ENCODE peak calls at places on chromosomes 5 and 9, in seven cellular contexts. K, I, E, A, G, R and Z are unnamed samples.

GRCh38 chr9:35856206-35856605 is 14.0 kb downstream of the OR13J1 start:
- DNase-seq in K (no peak), A (no peak), G (no peak), I (no peak), R (no peak), E (no peak), Z (no peak)

GRCh38 chr5:38208782-38209378 is 49.5 kb upstream of the EGFLAM start:
- DNase-seq in E (no peak), R (peak), I (peak), A (peak), G (peak), K (peak), Z (no peak)

GRCh38 chr9:16320338-16320902 is 550.0 kb downstream of the BNC2 start:
- DNase-seq in A (no peak), E (peak), R (no peak), G (no peak), K (no peak), I (no peak), Z (no peak)

GRCh38 chr5:89421035-89421434 is 538.1 kb upstream of the MEF2C start:
- DNase-seq in E (no peak), R (no peak), G (peak), K (peak), A (no peak), I (no peak), Z (peak)

GRCh38 chr9:85741875-85742629 is at the start of gene AGTPBP1:
- DNase-seq in I (peak), G (peak), K (peak), E (peak), R (peak), A (peak), Z (peak)

GRCh38 chr5:103235891-103236290 is 22.7 kb upstream of the MACIR start:
- DNase-seq in R (no peak), A (no peak), G (no peak), I (no peak), E (no peak), K (no peak), Z (no peak)

GRCh38 chr9:128245293-128246151 is 30.3 kb downstream of the GOLGA2 start:
- DNase-seq in E (no peak), I (peak), A (peak), G (peak), K (peak), R (no peak), Z (peak)

GRCh38 chr5:7881816-7882215 is 12.9 kb downstream of the MTRR start:
- DNase-seq in G (no peak), E (no peak), R (no peak), A (no peak), I (no peak), K (no peak), Z (no peak)

GRCh38 chr9:131744171-131744714 is 4.4 kb upstream of the RAPGEF1 start:
- DNase-seq in K (no peak), G (peak), I (peak), R (peak), A (no peak), E (no peak), Z (no peak)

GRCh38 chr9:133842174-133842573 is 104.0 kb upstream of the SARDH start:
- DNase-seq in I (no peak), G (no peak), A (no peak), R (no peak), K (no peak), E (no peak), Z (no peak)

GRCh38 chr5:78387468-78388153 is 27.2 kb downstream of the SCAMP1 start:
- DNase-seq in I (no peak), R (no peak), K (no peak), E (no peak), A (no peak), G (no peak), Z (no peak)

DNA sequence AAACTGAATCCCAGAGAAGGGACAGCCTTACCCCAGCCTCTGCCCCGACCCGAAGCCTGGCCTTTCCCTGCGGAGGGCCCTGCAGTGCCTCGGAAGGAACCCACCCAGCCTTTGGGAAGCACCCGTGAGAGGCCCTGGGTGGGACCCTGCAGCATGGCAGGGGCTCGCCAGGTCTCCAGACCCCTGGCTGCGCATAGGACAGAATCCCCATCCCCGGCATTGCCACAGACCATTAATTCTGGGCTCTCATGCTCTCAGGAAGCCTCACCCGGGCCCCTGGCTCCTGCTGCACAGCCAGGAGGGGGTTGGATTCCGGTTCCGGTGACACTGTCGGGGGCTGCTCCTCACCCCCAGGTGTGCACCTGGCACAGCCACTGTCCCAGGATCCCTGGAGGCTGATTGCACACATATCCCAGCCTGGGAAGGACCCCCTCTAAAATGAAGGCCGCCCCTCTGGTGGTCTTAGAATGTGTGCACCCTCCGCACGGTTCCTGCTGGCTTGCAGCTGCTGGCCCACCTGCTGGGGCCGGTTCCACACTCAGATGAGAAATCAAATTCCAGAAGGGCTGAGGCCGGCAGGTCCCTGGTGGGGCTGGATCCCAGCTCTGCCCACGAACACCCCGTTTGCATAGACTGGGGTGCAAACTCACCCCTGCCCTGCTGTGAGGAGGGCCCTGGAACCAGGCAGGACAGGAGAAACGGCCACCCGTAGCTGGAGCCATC is 4.7 kb downstream of the EGFL7 start:
- DNase-seq in R (no peak), E (peak), G (no peak), A (no peak), K (no peak), I (no peak), Z (no peak)
- H3K4me3 ChIP-seq in R (no peak), E (peak), G (peak), A (no peak), K (no peak), I (no peak), Z (no peak)

GRCh38 chr5:112491257-112491656 is 72.2 kb upstream of the EPB41L4A start:
- DNase-seq in G (no peak), E (no peak), A (peak), I (peak), K (no peak), R (no peak), Z (no peak)
- TF ChIP-seq CTCF in G (peak), E (no peak), A (peak), I (peak), K (peak), R (peak), Z (peak)

GRCh38 chr9:27413507-27414214 is 110.4 kb upstream of the IFNK start:
- DNase-seq in G (peak), A (no peak), R (no peak), K (no peak), I (no peak), E (no peak), Z (no peak)

GRCh38 chr9:27414215-27414731 is 109.8 kb upstream of the IFNK start:
- DNase-seq in A (no peak), G (no peak), E (no peak), R (no peak), K (no peak), I (no peak), Z (no peak)

GRCh38 chr9:27412081-27412480 is 112.0 kb upstream of the IFNK start:
- DNase-seq in I (no peak), K (no peak), G (no peak), R (no peak), A (no peak), E (no peak), Z (no peak)

GRCh38 chr9:27408523-27408922 is 111.6 kb upstream of the EQTN start:
- DNase-seq in G (no peak), I (no peak), A (no peak), E (no peak), R (no peak), K (no peak), Z (no peak)

DNA sequence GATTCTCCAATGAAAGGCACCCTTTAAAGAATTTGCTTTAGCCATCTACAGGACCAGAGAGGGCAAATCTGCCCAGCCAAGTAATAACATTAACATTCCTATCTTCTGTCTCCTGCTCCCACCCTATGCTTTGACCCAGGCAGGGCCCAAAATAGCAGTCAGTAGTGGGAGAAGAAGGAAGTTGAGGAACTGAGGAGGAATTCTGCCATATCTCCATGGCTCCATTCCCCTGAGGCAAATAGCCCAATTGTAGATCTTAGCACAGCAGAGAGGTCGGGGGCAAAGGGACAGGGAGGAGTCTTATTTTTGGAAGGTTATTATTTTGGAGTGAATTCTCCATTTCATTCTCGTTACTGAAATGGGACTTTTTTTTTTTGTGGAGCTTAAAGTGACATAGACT is 111.1 kb upstream of the IFNK start:
- DNase-seq in R (no peak), G (no peak), E (no peak), I (no peak), K (no peak), A (no peak), Z (no peak)
- H3K4me3 ChIP-seq in R (no peak), G (no peak), E (no peak), I (no peak), K (no peak), A (no peak), Z (no peak)

DNA sequence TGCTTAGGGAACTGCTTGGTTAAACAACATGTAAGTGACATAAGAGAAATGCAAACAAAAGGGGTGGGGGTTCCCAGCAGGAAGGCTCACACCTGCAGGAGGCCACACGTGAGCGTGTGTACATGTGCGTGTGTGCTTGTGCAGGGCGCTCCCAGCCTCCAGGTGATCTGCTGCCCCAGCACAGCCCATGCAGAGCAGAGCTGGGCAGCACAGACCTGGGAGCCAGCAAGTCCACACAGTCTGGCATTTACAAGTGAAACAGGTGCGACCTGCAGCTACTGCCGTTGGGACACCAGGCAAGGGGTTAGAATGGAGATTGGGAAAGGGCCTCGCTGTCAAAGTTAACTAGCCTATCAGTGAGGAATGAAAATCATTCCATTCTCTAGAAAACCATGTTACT is 41.8 kb downstream of the GRAMD2B start:
- DNase-seq in K (no peak), I (no peak), R (peak), A (no peak), G (no peak), E (peak), Z (no peak)
- TF ChIP-seq CTCF in K (no peak), I (no peak), R (no peak), A (no peak), G (no peak), E (no peak), Z (no peak)

GRCh38 chr9:101487443-101487855 is 46.2 kb upstream of the RNF20 start:
- DNase-seq in E (no peak), A (no peak), R (no peak), I (no peak), G (no peak), K (no peak), Z (no peak)
- H3K4me3 ChIP-seq in E (peak), A (peak), R (peak), I (peak), G (no peak), K (peak), Z (no peak)

GRCh38 chr9:3981897-3982296 is 318.0 kb downstream of the GLIS3 start:
- DNase-seq in G (no peak), E (no peak), R (no peak), A (no peak), I (no peak), K (no peak), Z (no peak)
- TF ChIP-seq CTCF in G (no peak), E (no peak), R (no peak), A (no peak), I (no peak), K (no peak), Z (peak)

GRCh38 chr5:101370240-101370639 is 467.2 kb upstream of the ST8SIA4 start:
- DNase-seq in E (no peak), R (no peak), I (no peak), G (no peak), K (no peak), A (no peak), Z (no peak)
- H3K4me3 ChIP-seq in E (no peak), R (no peak), I (no peak), G (no peak), K (no peak), A (peak), Z (peak)

GRCh38 chr9:130167927-130168326 is 4.3 kb upstream of the NCS1 start:
- DNase-seq in R (no peak), E (no peak), I (no peak), A (no peak), G (no peak), K (no peak), Z (no peak)
- TF ChIP-seq CTCF in R (peak), E (no peak), I (no peak), A (peak), G (peak), K (peak), Z (peak)